ENCODE peak calls at places on chromosomes 13 and 19, in nine cellular contexts. V is activated T-cell treated with anti-CD3 and anti-CD28 coated beads, Interleukin-2, amount 50 U/mL, for 72 hours; Y is stimulated activated CD8-positive, alpha-beta memory T cell treated with anti-CD3 and anti-CD28 coated beads, Interleukin-15, amount 100 ng/mL, for 1 hour; W is Kasumi-1; F is tibial nerve; A is AML-193; O is tibial artery; N is NCI-H1436; Z is glutamatergic neuron. D is an unnamed sample.

GRCh38 chr13:112882555-112883024 is 86.4 kb upstream of the MCF2L start:
- DNase-seq in V (no peak), Y (no peak), W (no peak), F (no peak), A (no peak), O (no peak), N (no peak), Z (no peak), D (peak; percentile 25)

GRCh38 chr19:13097331-13098258 is 5.1 kb downstream of the LYL1 start:
- DNase-seq in V (peak; percentile 44), Y (no peak), W (peak; percentile 87), F (no peak), A (peak; percentile 38), O (peak; percentile 86), N (no peak), Z (peak; percentile 58), D (peak; percentile 45)

GRCh38 chr13:94192576-94192975 is 286.9 kb downstream of the DCT start:
- DNase-seq in V (peak; percentile 15), Y (no peak), W (peak; percentile 33), F (no peak), A (peak; percentile 3), O (no peak), N (no peak), Z (peak; percentile 50), D (no peak)

GRCh38 chr13:48126944-48127814 is 32.3 kb upstream of the MED4 start:
- DNase-seq in V (peak; percentile 49), Y (peak; percentile 7), W (peak; percentile 80), F (peak; percentile 50), A (peak; percentile 85), O (peak; percentile 93), N (peak; percentile 1), Z (no peak), D (peak; percentile 47)

GRCh38 chr19:7533281-7533819 is 2.2 kb upstream of the PNPLA6 start:
- DNase-seq in V (no peak), Y (no peak), W (no peak), F (peak; percentile 38), A (no peak), O (peak; percentile 84), N (no peak), Z (peak; percentile 52), D (no peak)

GRCh38 chr13:56134524-56134923 is 1006.2 kb upstream of the PRR20A start:
- DNase-seq in V (no peak), Y (no peak), W (no peak), F (no peak), A (no peak), O (no peak), N (no peak), Z (no peak), D (no peak)

GRCh38 chr19:18223860-18224524 is 2.2 kb downstream of the PDE4C start:
- DNase-seq in V (peak; percentile 68), Y (no peak), W (peak; percentile 56), F (no peak), A (no peak), O (no peak), N (peak; percentile 71), Z (peak; percentile 77), D (peak; percentile 47)

GRCh38 chr13:97975280-97975850 is 21.9 kb downstream of the IPO5 start:
- DNase-seq in V (peak; percentile 5), Y (no peak), W (no peak), F (no peak), A (no peak), O (no peak), N (peak; percentile 49), Z (no peak), D (no peak)

GRCh38 chr13:46595918-46596315 is 42.9 kb downstream of the LRCH1 start:
- DNase-seq in V (no peak), Y (no peak), W (peak; percentile 78), F (no peak), A (peak; percentile 68), O (no peak), N (no peak), Z (no peak), D (no peak)

GRCh38 chr13:87582399-87582798 is 88.8 kb upstream of the SLITRK5 start:
- DNase-seq in V (no peak), Y (no peak), W (no peak), F (no peak), A (no peak), O (no peak), N (no peak), Z (no peak), D (no peak)

GRCh38 chr13:50133277-50133953 is 118.2 kb downstream of the KCNRG start:
- DNase-seq in V (no peak), Y (no peak), W (no peak), F (no peak), A (no peak), O (no peak), N (no peak), Z (peak; percentile 49), D (no peak)

GRCh38 chr13:23848639-23849282 is 40.4 kb downstream of the MIPEP start:
- DNase-seq in V (no peak), Y (no peak), W (peak; percentile 38), F (no peak), A (no peak), O (no peak), N (no peak), Z (no peak), D (no peak)

GRCh38 chr19:3471954-3472655 is 8.2 kb downstream of the SMIM24 start:
- DNase-seq in V (peak; percentile 59), Y (no peak), W (no peak), F (no peak), A (no peak), O (no peak), N (no peak), Z (peak; percentile 54), D (peak; percentile 61)

GRCh38 chr19:54332149-54332548 is 6.8 kb downstream of the LILRA4 start:
- DNase-seq in V (no peak), Y (no peak), W (no peak), F (no peak), A (no peak), O (no peak), N (no peak), Z (no peak), D (no peak)

GRCh38 chr13:102704238-102704750 is 9.4 kb upstream of the METTL21C start:
- DNase-seq in V (no peak), Y (no peak), W (no peak), F (no peak), A (no peak), O (no peak), N (no peak), Z (no peak), D (no peak)

GRCh38 chr13:51380269-51380668 is 40.8 kb downstream of the SERPINE3 start:
- DNase-seq in V (no peak), Y (no peak), W (no peak), F (no peak), A (no peak), O (no peak), N (no peak), Z (no peak), D (no peak)

GRCh38 chr19:50204811-50205675 is 1.6 kb downstream of the MYH14 start:
- DNase-seq in V (peak; percentile 8), Y (no peak), W (no peak), F (no peak), A (no peak), O (no peak), N (peak; percentile 92), Z (peak; percentile 50), D (peak; percentile 92)

GRCh38 chr13:40469581-40470282 is 196.7 kb downstream of the FOXO1 start:
- DNase-seq in V (no peak), Y (no peak), W (no peak), F (no peak), A (no peak), O (no peak), N (no peak), Z (no peak), D (no peak)

GRCh38 chr19:55176116-55176515 is 4.0 kb downstream of the SYT5 start:
- DNase-seq in V (no peak), Y (no peak), W (no peak), F (no peak), A (no peak), O (no peak), N (no peak), Z (no peak), D (no peak)

GRCh38 chr19:18357442-18358264 is 17.3 kb downstream of the PGPEP1 start:
- DNase-seq in V (no peak), Y (no peak), W (no peak), F (no peak), A (no peak), O (no peak), N (no peak), Z (no peak), D (no peak)

GRCh38 chr19:5083547-5083965 is 114.6 kb downstream of the KDM4B start:
- DNase-seq in V (no peak), Y (no peak), W (no peak), F (no peak), A (no peak), O (peak; percentile 82), N (no peak), Z (no peak), D (no peak)

GRCh38 chr19:5358173-5358800 is 17.7 kb upstream of the PTPRS start:
- DNase-seq in V (no peak), Y (no peak), W (no peak), F (no peak), A (no peak), O (no peak), N (no peak), Z (no peak), D (no peak)

GRCh38 chr19:46602392-46603194 is 1.5 kb downstream of the CALM3 start:
- DNase-seq in V (peak; percentile 59), Y (no peak), W (no peak), F (no peak), A (no peak), O (peak; percentile 73), N (no peak), Z (no peak), D (peak; percentile 59)

GRCh38 chr19:50181121-50181520 is 18.0 kb upstream of the IZUMO2 start:
- DNase-seq in V (no peak), Y (no peak), W (no peak), F (no peak), A (no peak), O (no peak), N (no peak), Z (no peak), D (no peak)

D was measured in mucosa of descending colon.